ENCODE peak calls at places on chromosomes 3 and 15, in seven cellular contexts. One of them, this sample, is unnamed.
A peak's percentile ranks its signal among the peaks of the same experiment; 100 is the strongest.

GRCh38 chr15:66997212-66997611 is 68.2 kb upstream of the SMAD3 start:
- DNase-seq in uterus: no peak
- DNase-seq in thoracic aorta: no peak
- DNase-seq in WERI-Rb-1: no peak
- DNase-seq in OCI-LY7: no peak
- DNase-seq in lower lobe of right lung: no peak
- DNase-seq in CD4-positive, alpha-beta T cell: no peak
- DNase-seq in this sample: peak; percentile 87

GRCh38 chr3:187661267-187661666 is 8.9 kb downstream of the SST start:
- DNase-seq in uterus: no peak
- DNase-seq in thoracic aorta: no peak
- DNase-seq in WERI-Rb-1: no peak
- DNase-seq in OCI-LY7: no peak
- DNase-seq in lower lobe of right lung: no peak
- DNase-seq in CD4-positive, alpha-beta T cell: no peak
- DNase-seq in this sample: no peak

GRCh38 chr3:10999516-10999915 is 7.0 kb downstream of the SLC6A1 start:
- DNase-seq in uterus: no peak
- DNase-seq in thoracic aorta: no peak
- DNase-seq in WERI-Rb-1: no peak
- DNase-seq in OCI-LY7: no peak
- DNase-seq in lower lobe of right lung: no peak
- DNase-seq in CD4-positive, alpha-beta T cell: no peak
- DNase-seq in this sample: no peak

GRCh38 chr3:71599416-71599815 is 15.9 kb upstream of the FOXP1 start:
- DNase-seq in uterus: no peak
- DNase-seq in thoracic aorta: no peak
- DNase-seq in WERI-Rb-1: no peak
- DNase-seq in OCI-LY7: no peak
- DNase-seq in lower lobe of right lung: no peak
- DNase-seq in CD4-positive, alpha-beta T cell: no peak
- DNase-seq in this sample: no peak

GRCh38 chr15:36278219-36278618 is 301.2 kb upstream of the CDIN1 start:
- DNase-seq in uterus: no peak
- DNase-seq in thoracic aorta: no peak
- DNase-seq in WERI-Rb-1: peak; percentile 6
- DNase-seq in OCI-LY7: no peak
- DNase-seq in lower lobe of right lung: no peak
- DNase-seq in CD4-positive, alpha-beta T cell: no peak
- DNase-seq in this sample: no peak

GRCh38 chr3:38374221-38374620 is 27.6 kb downstream of the XYLB start:
- DNase-seq in uterus: no peak
- DNase-seq in thoracic aorta: no peak
- DNase-seq in WERI-Rb-1: no peak
- DNase-seq in OCI-LY7: no peak
- DNase-seq in lower lobe of right lung: no peak
- DNase-seq in CD4-positive, alpha-beta T cell: no peak
- DNase-seq in this sample: no peak

GRCh38 chr3:59442056-59442455 is 392.2 kb upstream of the CFAP20DC start:
- DNase-seq in uterus: no peak
- DNase-seq in thoracic aorta: no peak
- DNase-seq in WERI-Rb-1: peak; percentile 54
- DNase-seq in OCI-LY7: no peak
- DNase-seq in lower lobe of right lung: no peak
- DNase-seq in CD4-positive, alpha-beta T cell: no peak
- DNase-seq in this sample: no peak

GRCh38 chr15:64284037-64284436 is 71.9 kb downstream of the CSNK1G1 start:
- DNase-seq in uterus: no peak
- DNase-seq in thoracic aorta: no peak
- DNase-seq in WERI-Rb-1: no peak
- DNase-seq in OCI-LY7: no peak
- DNase-seq in lower lobe of right lung: no peak
- DNase-seq in CD4-positive, alpha-beta T cell: no peak
- DNase-seq in this sample: peak; percentile 36

GRCh38 chr3:123011484-123011883 is 16.1 kb downstream of the SEMA5B start:
- DNase-seq in uterus: no peak
- DNase-seq in thoracic aorta: no peak
- DNase-seq in WERI-Rb-1: no peak
- DNase-seq in OCI-LY7: no peak
- DNase-seq in lower lobe of right lung: no peak
- DNase-seq in CD4-positive, alpha-beta T cell: no peak
- DNase-seq in this sample: no peak

GRCh38 chr3:54547846-54548245 is 380.0 kb downstream of the LRTM1 start:
- DNase-seq in uterus: no peak
- DNase-seq in thoracic aorta: no peak
- DNase-seq in WERI-Rb-1: peak; percentile 53
- DNase-seq in OCI-LY7: no peak
- DNase-seq in lower lobe of right lung: no peak
- DNase-seq in CD4-positive, alpha-beta T cell: no peak
- DNase-seq in this sample: no peak

GRCh38 chr15:70259030-70259424 is 161.3 kb upstream of the TLE3 start:
- DNase-seq in uterus: peak; percentile 65
- DNase-seq in thoracic aorta: no peak
- DNase-seq in WERI-Rb-1: no peak
- DNase-seq in OCI-LY7: peak; percentile 56
- DNase-seq in lower lobe of right lung: peak; percentile 83
- DNase-seq in CD4-positive, alpha-beta T cell: peak; percentile 51
- DNase-seq in this sample: peak; percentile 98

GRCh38 chr3:65953301-65953812 is 85.4 kb downstream of the MAGI1 start:
- DNase-seq in uterus: no peak
- DNase-seq in thoracic aorta: no peak
- DNase-seq in WERI-Rb-1: no peak
- DNase-seq in OCI-LY7: no peak
- DNase-seq in lower lobe of right lung: peak; percentile 86
- DNase-seq in CD4-positive, alpha-beta T cell: no peak
- DNase-seq in this sample: peak; percentile 8

GRCh38 chr3:57682284-57682683 is 10.6 kb downstream of the DENND6A start:
- DNase-seq in uterus: no peak
- DNase-seq in thoracic aorta: no peak
- DNase-seq in WERI-Rb-1: no peak
- DNase-seq in OCI-LY7: no peak
- DNase-seq in lower lobe of right lung: no peak
- DNase-seq in CD4-positive, alpha-beta T cell: no peak
- DNase-seq in this sample: no peak

GRCh38 chr3:14989943-14990753 is 42.8 kb downstream of the NR2C2 start:
- DNase-seq in uterus: no peak
- DNase-seq in thoracic aorta: no peak
- DNase-seq in WERI-Rb-1: no peak
- DNase-seq in OCI-LY7: no peak
- DNase-seq in lower lobe of right lung: no peak
- DNase-seq in CD4-positive, alpha-beta T cell: no peak
- DNase-seq in this sample: no peak

GRCh38 chr15:65082303-65082958 is 5.9 kb downstream of the KBTBD13 start:
- DNase-seq in uterus: no peak
- DNase-seq in thoracic aorta: no peak
- DNase-seq in WERI-Rb-1: peak; percentile 37
- DNase-seq in OCI-LY7: no peak
- DNase-seq in lower lobe of right lung: peak; percentile 47
- DNase-seq in CD4-positive, alpha-beta T cell: peak; percentile 10
- DNase-seq in this sample: no peak

GRCh38 chr15:82764740-82765139 is 41.1 kb downstream of the FSD2 start:
- DNase-seq in uterus: no peak
- DNase-seq in thoracic aorta: no peak
- DNase-seq in WERI-Rb-1: no peak
- DNase-seq in OCI-LY7: no peak
- DNase-seq in lower lobe of right lung: no peak
- DNase-seq in CD4-positive, alpha-beta T cell: no peak
- DNase-seq in this sample: no peak

GRCh38 chr3:120102232-120102631 is 8.0 kb upstream of the GSK3B start:
- DNase-seq in uterus: no peak
- DNase-seq in thoracic aorta: no peak
- DNase-seq in WERI-Rb-1: no peak
- DNase-seq in OCI-LY7: no peak
- DNase-seq in lower lobe of right lung: no peak
- DNase-seq in CD4-positive, alpha-beta T cell: no peak
- DNase-seq in this sample: no peak

GRCh38 chr15:98898122-98898521 is 109.5 kb downstream of the PGPEP1L start:
- DNase-seq in uterus: no peak
- DNase-seq in thoracic aorta: no peak
- DNase-seq in WERI-Rb-1: no peak
- DNase-seq in OCI-LY7: no peak
- DNase-seq in lower lobe of right lung: no peak
- DNase-seq in CD4-positive, alpha-beta T cell: no peak
- DNase-seq in this sample: no peak

GRCh38 chr3:138059261-138059660 is 49.3 kb downstream of the CLDN18 start:
- DNase-seq in uterus: no peak
- DNase-seq in thoracic aorta: no peak
- DNase-seq in WERI-Rb-1: no peak
- DNase-seq in OCI-LY7: no peak
- DNase-seq in lower lobe of right lung: no peak
- DNase-seq in CD4-positive, alpha-beta T cell: no peak
- DNase-seq in this sample: no peak

GRCh38 chr3:12729313-12729676 is 29.8 kb downstream of the TMEM40 start:
- DNase-seq in uterus: no peak
- DNase-seq in thoracic aorta: no peak
- DNase-seq in WERI-Rb-1: no peak
- DNase-seq in OCI-LY7: no peak
- DNase-seq in lower lobe of right lung: no peak
- DNase-seq in CD4-positive, alpha-beta T cell: no peak
- DNase-seq in this sample: no peak

GRCh38 chr15:23467110-23467600 is 20.1 kb upstream of the GOLGA6L2 start:
- DNase-seq in uterus: no peak
- DNase-seq in thoracic aorta: no peak
- DNase-seq in WERI-Rb-1: no peak
- DNase-seq in OCI-LY7: peak; percentile 14
- DNase-seq in lower lobe of right lung: no peak
- DNase-seq in CD4-positive, alpha-beta T cell: no peak
- DNase-seq in this sample: peak; percentile 81
- TF ChIP-seq CTCF in uterus: no peak
- TF ChIP-seq CTCF in thoracic aorta: peak; percentile 54
- TF ChIP-seq CTCF in WERI-Rb-1: peak; percentile 2
- TF ChIP-seq CTCF in OCI-LY7: peak; percentile 71
- TF ChIP-seq CTCF in lower lobe of right lung: peak; percentile 31
- TF ChIP-seq CTCF in CD4-positive, alpha-beta T cell: no peak
- TF ChIP-seq CTCF in this sample: peak; percentile 41

DNA sequence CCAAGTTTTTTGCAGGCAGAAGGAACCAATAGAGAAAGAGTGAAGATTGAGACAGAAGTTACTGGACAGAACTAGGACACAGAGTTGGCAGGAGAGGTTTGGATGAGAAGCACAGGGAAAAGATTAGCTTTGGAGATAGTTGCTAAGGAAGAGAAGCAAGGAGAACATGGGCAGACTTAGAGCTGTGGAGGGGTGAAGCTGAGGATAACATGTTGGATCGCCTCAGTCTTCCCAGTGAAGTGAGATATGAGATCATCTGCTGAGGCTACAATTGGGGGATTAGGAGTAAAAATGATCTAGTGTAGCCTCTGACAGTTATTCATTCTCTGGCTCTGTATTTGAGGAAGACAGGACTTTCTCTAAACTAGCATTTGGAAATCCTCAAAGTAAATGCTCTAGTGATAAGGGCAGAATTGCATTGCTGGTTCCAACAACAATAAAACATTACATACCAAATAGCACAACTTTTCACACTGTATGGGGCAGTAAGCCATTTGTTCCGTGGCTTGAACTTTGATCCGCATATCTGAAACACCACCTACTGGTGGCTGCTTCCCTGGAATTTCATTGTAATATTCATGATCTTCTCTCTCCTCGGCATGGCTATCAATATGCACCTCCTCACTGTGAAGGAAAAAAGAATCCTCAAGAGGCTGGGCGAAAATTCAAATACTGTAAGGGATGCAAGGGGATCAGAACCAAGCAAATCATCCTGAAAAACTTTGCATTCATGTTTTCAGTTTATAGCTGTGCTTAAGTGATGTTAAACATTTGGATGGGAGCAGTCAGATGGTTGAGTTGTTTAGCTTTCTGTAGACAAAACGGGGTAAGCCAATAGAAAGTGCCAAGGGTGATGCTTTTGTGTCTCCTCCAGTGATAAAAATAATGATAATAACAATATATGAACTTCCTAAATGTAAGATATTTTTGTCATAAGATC is 22.2 kb upstream of the EID1 start:
- DNase-seq in uterus: peak; percentile 24
- DNase-seq in thoracic aorta: no peak
- DNase-seq in WERI-Rb-1: no peak
- DNase-seq in OCI-LY7: no peak
- DNase-seq in lower lobe of right lung: no peak
- DNase-seq in CD4-positive, alpha-beta T cell: no peak
- DNase-seq in this sample: no peak
- TF ChIP-seq CTCF in uterus: peak; percentile 40
- TF ChIP-seq CTCF in thoracic aorta: peak; percentile 22
- TF ChIP-seq CTCF in WERI-Rb-1: peak; percentile 61
- TF ChIP-seq CTCF in OCI-LY7: peak; percentile 32
- TF ChIP-seq CTCF in lower lobe of right lung: peak; percentile 43
- TF ChIP-seq CTCF in CD4-positive, alpha-beta T cell: no peak
- TF ChIP-seq CTCF in this sample: peak; percentile 62

GRCh38 chr15:60137711-60138396 is 133.7 kb downstream of the FOXB1 start:
- DNase-seq in uterus: no peak
- DNase-seq in thoracic aorta: no peak
- DNase-seq in WERI-Rb-1: no peak
- DNase-seq in OCI-LY7: no peak
- DNase-seq in lower lobe of right lung: no peak
- DNase-seq in CD4-positive, alpha-beta T cell: no peak
- DNase-seq in this sample: no peak

GRCh38 chr15:60135961-60136360 is 131.8 kb downstream of the FOXB1 start:
- DNase-seq in uterus: no peak
- DNase-seq in thoracic aorta: no peak
- DNase-seq in WERI-Rb-1: no peak
- DNase-seq in OCI-LY7: no peak
- DNase-seq in lower lobe of right lung: no peak
- DNase-seq in CD4-positive, alpha-beta T cell: no peak
- DNase-seq in this sample: no peak

GRCh38 chr15:60130811-60131210 is 126.7 kb downstream of the FOXB1 start:
- DNase-seq in uterus: no peak
- DNase-seq in thoracic aorta: no peak
- DNase-seq in WERI-Rb-1: no peak
- DNase-seq in OCI-LY7: no peak
- DNase-seq in lower lobe of right lung: no peak
- DNase-seq in CD4-positive, alpha-beta T cell: no peak
- DNase-seq in this sample: no peak

GRCh38 chr15:60138397-60138968 is 134.4 kb downstream of the FOXB1 start:
- DNase-seq in uterus: no peak
- DNase-seq in thoracic aorta: no peak
- DNase-seq in WERI-Rb-1: no peak
- DNase-seq in OCI-LY7: no peak
- DNase-seq in lower lobe of right lung: no peak
- DNase-seq in CD4-positive, alpha-beta T cell: no peak
- DNase-seq in this sample: no peak

DNA sequence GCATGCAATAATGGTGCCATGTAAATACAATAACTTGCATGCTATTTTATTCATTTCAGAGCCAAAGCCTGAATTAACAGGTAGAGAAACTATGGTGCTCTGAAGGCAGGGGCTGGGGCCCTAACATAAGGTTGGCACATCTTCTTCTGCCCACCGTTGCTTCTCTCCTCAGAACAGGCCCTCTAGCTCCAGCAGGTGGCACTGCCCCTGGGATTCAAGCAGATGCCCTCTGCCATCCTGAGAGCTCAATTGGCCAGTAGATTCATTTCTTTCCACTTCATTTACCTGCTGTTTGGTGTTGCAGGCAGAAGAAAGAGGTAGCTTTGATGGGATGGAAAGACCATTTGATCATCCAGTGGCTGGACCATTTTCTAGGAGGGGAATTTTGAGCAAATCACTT is 130.5 kb downstream of the FOXB1 start:
- DNase-seq in uterus: no peak
- DNase-seq in thoracic aorta: no peak
- DNase-seq in WERI-Rb-1: no peak
- DNase-seq in OCI-LY7: no peak
- DNase-seq in lower lobe of right lung: no peak
- DNase-seq in CD4-positive, alpha-beta T cell: no peak
- DNase-seq in this sample: no peak
- TF ChIP-seq CTCF in uterus: no peak
- TF ChIP-seq CTCF in thoracic aorta: no peak
- TF ChIP-seq CTCF in WERI-Rb-1: peak; percentile 2
- TF ChIP-seq CTCF in OCI-LY7: peak; percentile 52
- TF ChIP-seq CTCF in lower lobe of right lung: no peak
- TF ChIP-seq CTCF in CD4-positive, alpha-beta T cell: no peak
- TF ChIP-seq CTCF in this sample: peak; percentile 39

GRCh38 chr15:40038654-40039543 is at the start of gene SRP14:
- DNase-seq in uterus: peak; percentile 95
- DNase-seq in thoracic aorta: peak; percentile 85
- DNase-seq in WERI-Rb-1: peak; percentile 96
- DNase-seq in OCI-LY7: peak; percentile 96
- DNase-seq in lower lobe of right lung: peak; percentile 96
- DNase-seq in CD4-positive, alpha-beta T cell: peak; percentile 93
- DNase-seq in this sample: peak; percentile 96
- TF ChIP-seq CTCF in uterus: peak; percentile 9
- TF ChIP-seq CTCF in thoracic aorta: peak; percentile 40
- TF ChIP-seq CTCF in WERI-Rb-1: no peak
- TF ChIP-seq CTCF in OCI-LY7: no peak
- TF ChIP-seq CTCF in lower lobe of right lung: peak; percentile 16
- TF ChIP-seq CTCF in CD4-positive, alpha-beta T cell: no peak
- TF ChIP-seq CTCF in this sample: no peak

This sample was measured in osteoblast.